ENCODE peak calls at places on chromosomes 5 and 9, in four cellular contexts. One of them, this sample, is unnamed. For H3K4me1, the result is how much of the 10 kb centered on the place peaks cover.

GRCh38 chr9:37209431-37210386 is 89.3 kb downstream of the ZCCHC7 start:
- DNase-seq in H9: no peak
- DNase-seq in GM12878: no peak
- DNase-seq in A549: peak
- DNase-seq in this sample: no peak

GRCh38 chr5:169895876-169896275 is 84.4 kb downstream of the INSYN2B start:
- DNase-seq in GM12878: no peak
- DNase-seq in H9: no peak
- DNase-seq in A549: no peak
- DNase-seq in this sample: no peak

GRCh38 chr9:99954841-99955240 is 48.4 kb downstream of the STX17 start:
- DNase-seq in H9: no peak
- DNase-seq in A549: no peak
- DNase-seq in GM12878: peak
- DNase-seq in this sample: no peak

GRCh38 chr5:41903892-41904799 is at the start of gene RIMOC1:
- DNase-seq in A549: peak
- DNase-seq in GM12878: peak
- DNase-seq in H9: peak
- DNase-seq in this sample: peak

GRCh38 chr5:35248843-35249780 is 18.8 kb upstream of the PRLR start:
- DNase-seq in GM12878: no peak
- DNase-seq in A549: no peak
- DNase-seq in H9: no peak
- DNase-seq in this sample: no peak

GRCh38 chr5:132050136-132050535 is 10.3 kb upstream of the IL3 start:
- DNase-seq in GM12878: no peak
- DNase-seq in H9: peak
- DNase-seq in A549: no peak
- DNase-seq in this sample: no peak

GRCh38 chr5:93421987-93422391 is 159.0 kb downstream of the NR2F1-AS1 start:
- DNase-seq in H9: peak
- DNase-seq in GM12878: no peak
- DNase-seq in A549: no peak
- DNase-seq in this sample: no peak

GRCh38 chr5:157516016-157516415 is 56.0 kb downstream of the NIPAL4 start:
- DNase-seq in A549: peak
- DNase-seq in H9: no peak
- DNase-seq in GM12878: no peak
- DNase-seq in this sample: no peak

GRCh38 chr9:120931278-120932085 is 4.9 kb upstream of the TRAF1 start:
- DNase-seq in A549: no peak
- DNase-seq in H9: no peak
- DNase-seq in GM12878: peak
- DNase-seq in this sample: peak

GRCh38 chr5:177094224-177095087 is 7.7 kb downstream of the FGFR4 start:
- DNase-seq in A549: peak
- DNase-seq in H9: no peak
- DNase-seq in GM12878: no peak
- DNase-seq in this sample: no peak
- H3K4me1 ChIP-seq in A549: under half
- H3K4me1 ChIP-seq in H9: under half
- H3K4me1 ChIP-seq in GM12878: under half
- H3K4me1 ChIP-seq in this sample: under half

GRCh38 chr9:92295240-92295790 is 1.8 kb upstream of the IARS1 start:
- DNase-seq in A549: no peak
- DNase-seq in H9: no peak
- DNase-seq in GM12878: no peak
- DNase-seq in this sample: no peak

GRCh38 chr9:92298036-92298435 is 4.5 kb upstream of the IARS1 start:
- DNase-seq in GM12878: no peak
- DNase-seq in A549: no peak
- DNase-seq in H9: no peak
- DNase-seq in this sample: no peak

GRCh38 chr9:92293452-92294296 is at the start of gene IARS1:
- DNase-seq in A549: peak
- DNase-seq in GM12878: peak
- DNase-seq in H9: peak
- DNase-seq in this sample: peak

GRCh38 chr9:92294297-92294676 is 790 bp upstream of the IARS1 start:
- DNase-seq in GM12878: no peak
- DNase-seq in H9: peak
- DNase-seq in A549: peak
- DNase-seq in this sample: no peak

GRCh38 chr9:92295827-92296258 is 2.3 kb upstream of the IARS1 start:
- DNase-seq in H9: no peak
- DNase-seq in GM12878: no peak
- DNase-seq in A549: no peak
- DNase-seq in this sample: no peak
- H3K27ac ChIP-seq in H9: no peak
- H3K27ac ChIP-seq in GM12878: no peak
- H3K27ac ChIP-seq in A549: peak
- H3K27ac ChIP-seq in this sample: peak

DNA sequence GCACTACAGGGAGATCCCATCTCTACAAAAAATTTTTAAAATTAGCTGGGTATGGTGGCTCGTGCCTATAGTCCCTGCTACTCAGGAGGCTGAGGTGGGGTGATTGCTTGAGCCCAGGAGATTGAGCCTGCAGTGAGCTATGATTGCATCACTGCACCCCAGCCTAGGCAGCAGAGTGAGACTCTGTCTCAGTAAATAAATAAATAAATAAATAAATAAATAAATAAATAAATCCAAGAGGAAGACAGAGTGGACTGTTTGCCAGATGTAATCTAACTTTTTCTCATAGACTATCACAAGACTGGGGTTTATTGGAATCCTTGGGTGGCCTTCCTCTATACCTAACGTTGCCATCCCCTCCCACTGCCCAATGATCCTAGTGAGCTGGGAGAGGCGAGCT is 19.2 kb upstream of the TCF7 start:
- DNase-seq in GM12878: no peak
- DNase-seq in A549: no peak
- DNase-seq in H9: no peak
- DNase-seq in this sample: no peak
- H3K4me1 ChIP-seq in GM12878: under half
- H3K4me1 ChIP-seq in A549: under half
- H3K4me1 ChIP-seq in H9: under half
- H3K4me1 ChIP-seq in this sample: half or more

DNA sequence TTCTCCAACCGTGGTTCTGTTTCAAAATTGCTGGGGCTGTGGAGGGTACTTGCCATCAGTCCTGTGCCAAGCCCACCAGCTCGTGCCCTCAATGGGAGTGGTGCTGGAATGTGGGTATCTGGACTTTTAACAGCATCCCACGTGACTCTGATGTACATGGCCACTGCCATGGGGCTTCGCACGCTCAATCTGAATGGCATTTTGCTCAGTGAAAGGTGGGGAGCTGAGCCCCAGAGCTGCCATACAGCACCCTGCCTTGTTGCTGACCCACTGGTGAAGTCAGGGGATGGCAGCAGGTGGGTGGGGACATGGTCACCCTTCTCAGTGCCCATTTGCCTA is 16.6 kb upstream of the SYNPO start:
- DNase-seq in GM12878: no peak
- DNase-seq in H9: no peak
- DNase-seq in A549: no peak
- DNase-seq in this sample: no peak
- H3K27ac ChIP-seq in GM12878: peak
- H3K27ac ChIP-seq in H9: no peak
- H3K27ac ChIP-seq in A549: peak
- H3K27ac ChIP-seq in this sample: no peak

GRCh38 chr5:139765409-139766217 is 30.0 kb upstream of the PSD2 start:
- DNase-seq in GM12878: no peak
- DNase-seq in H9: peak
- DNase-seq in A549: peak
- DNase-seq in this sample: peak

GRCh38 chr5:139768802-139769465 is 26.7 kb upstream of the PSD2 start:
- DNase-seq in A549: no peak
- DNase-seq in GM12878: no peak
- DNase-seq in H9: no peak
- DNase-seq in this sample: no peak

GRCh38 chr5:139769477-139769876 is 26.1 kb upstream of the PSD2 start:
- DNase-seq in GM12878: no peak
- DNase-seq in H9: no peak
- DNase-seq in A549: no peak
- DNase-seq in this sample: no peak

GRCh38 chr5:139770722-139771121 is 24.9 kb upstream of the PSD2 start:
- DNase-seq in H9: no peak
- DNase-seq in A549: no peak
- DNase-seq in GM12878: no peak
- DNase-seq in this sample: no peak

GRCh38 chr5:139767960-139768359 is 27.6 kb upstream of the PSD2 start:
- DNase-seq in H9: no peak
- DNase-seq in GM12878: no peak
- DNase-seq in A549: no peak
- DNase-seq in this sample: no peak
- H3K4me1 ChIP-seq in H9: under half
- H3K4me1 ChIP-seq in GM12878: under half
- H3K4me1 ChIP-seq in A549: under half
- H3K4me1 ChIP-seq in this sample: under half

GRCh38 chr9:109912082-109912581 is 132.1 kb downstream of the PALM2AKAP2 start:
- DNase-seq in A549: peak
- DNase-seq in H9: no peak
- DNase-seq in GM12878: no peak
- DNase-seq in this sample: no peak
- H3K27ac ChIP-seq in A549: peak
- H3K27ac ChIP-seq in H9: no peak
- H3K27ac ChIP-seq in GM12878: no peak
- H3K27ac ChIP-seq in this sample: no peak

DNA sequence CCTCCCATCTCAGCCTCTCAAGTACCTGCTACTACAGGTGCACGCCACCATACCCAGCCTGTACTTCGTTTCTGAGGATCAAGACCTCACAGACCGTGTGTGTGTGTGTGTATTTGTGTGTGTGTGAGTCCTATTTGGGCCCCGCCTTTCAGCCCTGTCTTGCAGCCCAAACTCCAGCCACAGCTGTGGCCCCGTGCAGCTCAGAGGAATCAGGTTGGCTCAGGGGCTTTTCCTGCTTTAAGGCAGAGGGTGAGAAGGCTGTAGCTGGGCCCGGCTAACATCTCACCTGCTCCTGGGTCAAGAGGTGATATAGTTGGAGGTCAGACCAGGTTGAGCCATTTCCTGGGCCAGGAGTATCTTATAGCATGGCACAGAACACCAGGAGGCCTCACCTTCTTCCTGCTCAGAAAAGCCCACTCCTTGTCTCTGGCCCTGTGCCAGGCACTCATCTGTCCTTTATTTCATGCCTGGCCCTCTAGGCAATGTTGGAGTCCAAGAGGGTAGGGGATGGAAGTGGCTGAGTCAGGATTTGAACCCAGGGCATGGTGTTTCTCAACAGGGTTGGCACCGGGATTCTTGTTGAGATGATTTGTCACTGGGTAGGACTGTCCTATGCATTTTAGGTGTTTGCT is 1.6 kb upstream of the PHYKPL start:
- DNase-seq in H9: no peak
- DNase-seq in GM12878: no peak
- DNase-seq in A549: no peak
- DNase-seq in this sample: no peak
- H3K4me1 ChIP-seq in H9: under half
- H3K4me1 ChIP-seq in GM12878: under half
- H3K4me1 ChIP-seq in A549: under half
- H3K4me1 ChIP-seq in this sample: half or more

This sample was measured in CD8-positive, alpha-beta memory T cell.